ENCODE peak calls at places on chromosomes 4 and X, in six cellular contexts. N is IMR-90, Z is H9, C is H1, R is trophoblast cell, V is mesenchymal stem cell. A is an unnamed sample.

GRCh38 chrX:46941341-46941740 is 29.1 kb downstream of the JADE3 start:
- DNase-seq in R (no peak), V (no peak), Z (no peak), N (no peak), C (no peak), A (no peak)

GRCh38 chr4:83793481-83793880 is 257.6 kb downstream of the GPAT3 start:
- DNase-seq in N (no peak), C (no peak), V (no peak), Z (no peak), R (no peak), A (no peak)

GRCh38 chr4:143384381-143384994 is 47.8 kb downstream of the GAB1 start:
- DNase-seq in V (peak), N (peak), Z (no peak), C (no peak), R (no peak), A (no peak)

GRCh38 chr4:144355809-144356757 is 215.6 kb upstream of the GYPA start:
- DNase-seq in V (peak), N (peak), R (peak), C (no peak), Z (peak), A (peak)

GRCh38 chr4:150006197-150006596 is 72.0 kb upstream of the DCLK2 start:
- DNase-seq in C (no peak), R (peak), N (peak), V (no peak), Z (no peak), A (no peak)

GRCh38 chr4:151527699-151528098 is 118.7 kb downstream of the FHIP1A start:
- DNase-seq in V (no peak), C (no peak), R (no peak), Z (no peak), N (no peak), A (no peak)

GRCh38 chr4:144174401-144175067 is 34.0 kb upstream of the GYPA start:
- DNase-seq in Z (no peak), V (peak), C (no peak), R (peak), N (peak), A (peak)

GRCh38 chr4:48681856-48682255 is 98.2 kb downstream of the FRYL start:
- DNase-seq in C (no peak), N (peak), Z (no peak), R (peak), V (peak), A (no peak)

GRCh38 chr4:153497091-153497531 is 31.0 kb downstream of the TMEM131L start:
- DNase-seq in N (peak), Z (no peak), C (no peak), V (no peak), R (no peak), A (no peak)

GRCh38 chr4:576245-576821 is at the start of gene TMEM271:
- DNase-seq in R (no peak), N (no peak), V (no peak), Z (no peak), C (no peak), A (no peak)

GRCh38 chr4:15375707-15376106 is 52.1 kb upstream of the C1QTNF7 start:
- DNase-seq in N (no peak), V (no peak), Z (no peak), C (no peak), R (no peak), A (no peak)

GRCh38 chr4:137363496-137363895 is 168.8 kb downstream of the PCDH18 start:
- DNase-seq in V (no peak), N (no peak), C (no peak), R (no peak), Z (no peak), A (no peak)

GRCh38 chr4:36230523-36230922 is 13.8 kb downstream of the ARAP2 start:
- DNase-seq in Z (no peak), R (no peak), V (no peak), C (no peak), N (no peak), A (no peak)

GRCh38 chr4:125070869-125071268 is 243.9 kb upstream of the FAT4 start:
- DNase-seq in V (no peak), R (peak), C (no peak), Z (no peak), N (no peak), A (no peak)

GRCh38 chrX:41734530-41734929 is 10.5 kb downstream of the GPR82 start:
- DNase-seq in N (peak), C (no peak), V (peak), R (peak), Z (no peak), A (no peak)

GRCh38 chrX:132001127-132001526 is 22.0 kb upstream of the STK26 start:
- DNase-seq in V (no peak), Z (no peak), N (no peak), R (peak), C (no peak), A (no peak)

GRCh38 chrX:123917069-123917468 is 44.4 kb upstream of the STAG2 start:
- DNase-seq in Z (no peak), N (no peak), C (no peak), V (no peak), R (no peak), A (no peak)
- H4K91ac ChIP-seq in Z (no peak), N (no peak), C (no peak), V (no peak), R (no peak), A (no peak)

DNA sequence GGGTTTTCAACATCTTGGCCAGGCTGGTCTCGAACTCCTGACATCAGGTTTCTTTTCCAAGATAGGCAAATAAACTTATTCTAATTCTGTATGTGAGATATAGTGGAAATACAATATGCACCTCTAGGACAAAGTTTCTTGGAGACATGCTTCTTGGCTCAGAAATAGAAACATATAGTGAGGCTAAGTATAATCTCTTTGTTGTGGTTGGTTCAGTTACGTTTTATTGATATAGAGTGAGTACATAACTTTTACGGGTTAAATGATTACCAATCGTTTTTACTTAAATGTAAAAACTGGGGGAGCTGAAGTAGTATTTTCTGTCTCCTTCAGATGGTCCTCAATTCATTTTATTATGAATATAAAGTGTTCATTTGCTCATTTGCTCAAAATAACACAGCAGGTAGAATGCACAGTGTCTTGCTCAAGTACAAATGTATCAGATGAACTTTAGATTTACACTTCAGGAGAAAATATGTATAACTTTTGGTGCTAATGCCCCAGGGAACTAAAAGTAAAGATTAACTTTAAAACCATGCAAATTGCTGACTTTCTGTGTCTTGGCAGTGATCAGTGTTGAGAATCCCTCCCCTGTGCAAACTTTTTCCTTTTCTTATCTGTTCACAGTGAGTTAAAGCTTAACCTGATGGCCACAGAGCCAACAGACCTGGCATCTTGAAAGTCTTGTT is 77.6 kb downstream of the AFF1 start:
- DNase-seq in N (no peak), R (peak), V (no peak), C (no peak), Z (no peak), A (no peak)
- H3K27ac ChIP-seq in N (no peak), R (no peak), V (peak), C (no peak), Z (no peak), A (no peak)

DNA sequence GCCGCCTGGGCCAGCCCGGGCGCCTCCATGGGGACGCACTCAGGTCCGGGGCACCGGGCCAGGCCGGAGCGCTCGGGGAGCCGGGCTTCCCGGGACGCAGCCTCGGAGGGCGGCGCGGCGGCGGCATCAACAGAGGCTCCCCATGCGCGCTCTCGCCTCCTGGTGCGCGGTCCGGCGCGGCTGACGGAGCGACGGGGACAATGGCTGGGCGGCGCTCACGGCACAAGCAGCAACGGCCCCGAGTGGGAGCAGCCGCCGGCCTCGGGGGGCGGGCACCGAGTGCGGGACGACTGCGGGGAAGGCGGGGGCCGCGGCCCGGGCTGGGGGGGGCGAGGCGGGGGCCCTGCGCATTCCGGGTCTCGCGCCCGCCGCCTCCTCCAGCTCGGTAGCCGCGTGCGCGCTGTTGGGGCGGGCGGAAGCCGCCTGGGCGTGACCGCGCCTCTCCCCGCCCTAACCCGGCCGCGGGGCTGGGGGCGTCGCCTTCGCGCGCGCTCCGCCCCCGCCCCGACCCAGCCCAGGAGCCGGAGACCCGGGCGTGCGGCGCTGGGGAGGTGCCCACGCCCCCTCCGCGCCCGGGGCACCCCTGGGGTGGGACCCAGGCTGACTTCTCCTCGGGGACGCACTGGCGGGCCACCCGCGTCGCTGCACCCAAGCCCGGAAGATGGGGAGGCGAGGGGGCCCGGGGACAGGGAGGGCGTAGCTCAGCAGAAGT is at the start of gene PRKX:
- DNase-seq in C (no peak), R (peak), V (peak), Z (peak), N (peak), A (no peak)
- H3K4ac ChIP-seq in C (no peak), R (peak), V (peak), Z (no peak), N (no peak), A (no peak)

GRCh38 chr4:44806076-44806475 is 79.7 kb upstream of the GNPDA2 start:
- DNase-seq in N (no peak), V (no peak), Z (no peak), C (no peak), R (no peak), A (no peak)
- H4K91ac ChIP-seq in N (no peak), V (no peak), Z (no peak), C (no peak), R (no peak), A (no peak)

GRCh38 chrX:118974908-118975671 is 672 bp downstream of the LONRF3 start:
- DNase-seq in V (peak), C (no peak), Z (peak), N (no peak), R (peak), A (no peak)

GRCh38 chrX:118975831-118976598 is 1.6 kb downstream of the LONRF3 start:
- DNase-seq in R (peak), Z (no peak), N (peak), C (no peak), V (peak), A (no peak)

GRCh38 chrX:118976599-118977340 is 2.4 kb downstream of the LONRF3 start:
- DNase-seq in N (no peak), Z (no peak), R (peak), C (no peak), V (peak), A (no peak)

GRCh38 chrX:118973389-118974087 is 880 bp upstream of the LONRF3 start:
- DNase-seq in V (no peak), C (no peak), Z (no peak), R (no peak), N (no peak), A (no peak)

GRCh38 chrX:118974088-118974907 is at the start of gene LONRF3:
- DNase-seq in V (peak), Z (no peak), R (peak), N (peak), C (no peak), A (no peak)
- H3K27ac ChIP-seq in V (no peak), Z (no peak), R (no peak), N (no peak), C (no peak), A (no peak)

GRCh38 chr4:95377511-95377910 is 171.3 kb downstream of the UNC5C start:
- DNase-seq in R (no peak), C (no peak), Z (no peak), V (no peak), N (no peak), A (no peak)

GRCh38 chr4:95381843-95382580 is 166.8 kb downstream of the UNC5C start:
- DNase-seq in V (no peak), R (no peak), N (no peak), Z (no peak), C (no peak), A (no peak)

DNA sequence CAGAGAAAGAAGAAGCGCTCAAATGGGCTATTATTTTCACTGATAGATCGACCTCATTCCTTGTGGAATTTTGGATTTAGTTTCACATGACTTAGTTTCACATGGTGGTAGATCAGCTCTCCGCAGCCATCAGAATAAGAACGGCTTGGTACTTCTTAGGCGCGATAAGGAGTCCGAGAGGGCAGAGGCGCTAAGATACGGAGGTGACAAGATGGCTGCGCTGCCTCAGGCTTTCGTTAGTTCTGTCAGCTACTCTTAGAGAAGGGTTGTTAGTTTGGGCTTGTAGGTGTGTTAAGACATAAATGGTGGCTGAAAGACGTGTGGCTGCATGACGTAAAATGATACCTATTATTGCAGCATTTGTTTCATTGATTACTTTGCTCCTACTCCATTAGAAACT is 169.1 kb downstream of the UNC5C start:
- DNase-seq in Z (no peak), C (no peak), N (no peak), R (no peak), V (no peak), A (no peak)
- H3K4ac ChIP-seq in Z (no peak), C (no peak), N (no peak), R (no peak), V (no peak), A (no peak)

GRCh38 chr4:101184668-101185067 is 162.7 kb downstream of the PPP3CA start:
- DNase-seq in R (peak), V (no peak), C (no peak), Z (no peak), N (no peak), A (no peak)

GRCh38 chr4:101178731-101179130 is 168.6 kb downstream of the PPP3CA start:
- DNase-seq in C (no peak), N (peak), R (no peak), V (no peak), Z (no peak), A (no peak)

GRCh38 chr4:101186558-101187184 is 160.7 kb downstream of the PPP3CA start:
- DNase-seq in C (no peak), V (no peak), Z (no peak), N (no peak), R (no peak), A (no peak)

GRCh38 chr4:101183658-101184373 is 163.5 kb downstream of the PPP3CA start:
- DNase-seq in Z (no peak), R (peak), V (no peak), C (no peak), N (peak), A (no peak)

DNA sequence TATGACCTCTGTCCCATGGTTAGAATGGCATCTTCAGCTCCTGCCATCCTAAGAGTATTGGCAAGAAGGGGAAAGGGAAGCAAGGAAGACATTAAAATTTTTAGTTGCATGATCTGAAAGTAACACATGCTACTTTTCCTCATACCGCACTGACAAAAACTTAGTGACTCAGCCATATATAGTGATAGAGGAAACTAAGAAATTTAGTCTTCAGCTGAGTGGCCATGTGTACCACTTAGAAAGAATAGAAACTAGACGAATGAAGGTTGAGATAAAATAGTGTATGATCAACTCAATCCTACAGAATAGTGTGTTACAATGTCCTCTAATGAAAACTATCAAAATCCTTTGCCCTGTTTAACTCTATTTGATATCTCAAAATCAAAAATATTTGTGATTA is 164.1 kb downstream of the PPP3CA start:
- DNase-seq in C (no peak), N (no peak), R (no peak), Z (no peak), V (no peak), A (no peak)
- H4K91ac ChIP-seq in C (no peak), N (no peak), R (no peak), Z (no peak), V (no peak), A (no peak)

A was measured in neuronal stem cell.